ENCODE peak calls at places on chromosome 20, in five cellular contexts. E is posterior cingulate gyrus, G is endothelial cell of umbilical vein, L is cardiac fibroblast, N is astrocyte of the cerebellum. W is an unnamed sample.

GRCh38 chr20:63106108-63106764 is 99.5 kb upstream of the BHLHE23 start:
- DNase-seq in L (peak; percentile 51), N (no peak), E (no peak), G (no peak), W (peak; percentile 58)

GRCh38 chr20:56769971-56770570 is 141.0 kb downstream of the TFAP2C start:
- DNase-seq in E (no peak), L (no peak), G (no peak), N (peak; percentile 92), W (no peak)

GRCh38 chr20:12153616-12154015 is 235.9 kb downstream of the BTBD3 start:
- DNase-seq in E (no peak), G (no peak), N (peak; percentile 81), L (peak; percentile 41), W (no peak)

GRCh38 chr20:61317966-61318520 is 66.0 kb downstream of the CDH4 start:
- DNase-seq in E (no peak), N (no peak), G (no peak), L (no peak), W (no peak)

GRCh38 chr20:53609501-53610445 is 16.1 kb upstream of the ZNF217 start:
- DNase-seq in G (peak; percentile 55), L (peak; percentile 51), E (no peak), N (no peak), W (peak; percentile 52)

GRCh38 chr20:36101201-36101600 is 53.3 kb upstream of the EPB41L1 start:
- DNase-seq in L (no peak), E (no peak), N (no peak), G (no peak), W (no peak)

GRCh38 chr20:5065489-5066383 is 54.0 kb downstream of the PCNA start:
- DNase-seq in N (peak; percentile 59), G (peak; percentile 75), E (no peak), L (peak; percentile 97), W (peak; percentile 54)

GRCh38 chr20:53801609-53802370 is 208.2 kb upstream of the ZNF217 start:
- DNase-seq in L (no peak), E (no peak), N (no peak), G (no peak), W (no peak)